ENCODE peak calls at places on chromosome 13, in four cellular contexts. One of them, this sample, is unnamed.

GRCh38 chr13:82407321-82407720 is 1475.0 kb downstream of the SLITRK1 start:
- DNase-seq in HepG2: no peak
- DNase-seq in K562: no peak
- DNase-seq in GM12878: no peak
- DNase-seq in this sample: no peak

GRCh38 chr13:19984430-19985218 is 26.1 kb downstream of the ZMYM2 start:
- DNase-seq in HepG2: peak; percentile 16
- DNase-seq in K562: no peak
- DNase-seq in GM12878: peak; percentile 50
- DNase-seq in this sample: no peak

GRCh38 chr13:80105350-80105749 is 235.6 kb downstream of the SPRY2 start:
- DNase-seq in HepG2: no peak
- DNase-seq in K562: no peak
- DNase-seq in GM12878: no peak
- DNase-seq in this sample: no peak

GRCh38 chr13:34733720-34734119 is 208.3 kb upstream of the NBEA start:
- DNase-seq in HepG2: no peak
- DNase-seq in K562: no peak
- DNase-seq in GM12878: no peak
- DNase-seq in this sample: no peak

GRCh38 chr13:83325454-83325853 is 556.8 kb downstream of the SLITRK1 start:
- DNase-seq in HepG2: no peak
- DNase-seq in K562: no peak
- DNase-seq in GM12878: no peak
- DNase-seq in this sample: no peak

GRCh38 chr13:93227906-93228801 is 1.5 kb downstream of the GPC6 start:
- DNase-seq in HepG2: peak; percentile 80
- DNase-seq in K562: peak; percentile 69
- DNase-seq in GM12878: no peak
- DNase-seq in this sample: peak; percentile 79

GRCh38 chr13:37175996-37176395 is 70.5 kb upstream of the CSNK1A1L start:
- DNase-seq in HepG2: no peak
- DNase-seq in K562: no peak
- DNase-seq in GM12878: no peak
- DNase-seq in this sample: no peak

GRCh38 chr13:26523007-26523406 is 34.5 kb upstream of the WASF3 start:
- DNase-seq in HepG2: no peak
- DNase-seq in K562: no peak
- DNase-seq in GM12878: no peak
- DNase-seq in this sample: no peak

GRCh38 chr13:63184693-63185092 is 1769.0 kb upstream of the PCDH20 start:
- DNase-seq in HepG2: peak; percentile 2
- DNase-seq in K562: no peak
- DNase-seq in GM12878: no peak
- DNase-seq in this sample: peak; percentile 62

GRCh38 chr13:24199016-24199415 is 38.5 kb downstream of the SPATA13 start:
- DNase-seq in HepG2: no peak
- DNase-seq in K562: no peak
- DNase-seq in GM12878: no peak
- DNase-seq in this sample: no peak

GRCh38 chr13:85347251-85347650 is 452.0 kb downstream of the SLITRK6 start:
- DNase-seq in HepG2: no peak
- DNase-seq in K562: no peak
- DNase-seq in GM12878: no peak
- DNase-seq in this sample: no peak

GRCh38 chr13:75088915-75089314 is 393.1 kb downstream of the TBC1D4 start:
- DNase-seq in HepG2: no peak
- DNase-seq in K562: no peak
- DNase-seq in GM12878: no peak
- DNase-seq in this sample: no peak

GRCh38 chr13:39777527-39778061 is 122.1 kb downstream of the COG6 start:
- DNase-seq in HepG2: no peak
- DNase-seq in K562: no peak
- DNase-seq in GM12878: no peak
- DNase-seq in this sample: no peak

GRCh38 chr13:30577381-30577780 is 40.3 kb upstream of the USPL1 start:
- DNase-seq in HepG2: peak; percentile 13
- DNase-seq in K562: no peak
- DNase-seq in GM12878: peak; percentile 72
- DNase-seq in this sample: no peak

GRCh38 chr13:32284927-32285632 is 30.1 kb downstream of the ZAR1L start:
- DNase-seq in HepG2: peak; percentile 68
- DNase-seq in K562: no peak
- DNase-seq in GM12878: no peak
- DNase-seq in this sample: no peak

GRCh38 chr13:96994030-96994848 is at the start of gene OXGR1:
- DNase-seq in HepG2: no peak
- DNase-seq in K562: peak; percentile 4
- DNase-seq in GM12878: no peak
- DNase-seq in this sample: peak; percentile 29

GRCh38 chr13:41917641-41918040 is 43.3 kb downstream of the VWA8 start:
- DNase-seq in HepG2: no peak
- DNase-seq in K562: no peak
- DNase-seq in GM12878: no peak
- DNase-seq in this sample: no peak

GRCh38 chr13:20494656-20495055 is 31.0 kb downstream of the CRYL1 start:
- DNase-seq in HepG2: no peak
- DNase-seq in K562: no peak
- DNase-seq in GM12878: no peak
- DNase-seq in this sample: no peak

GRCh38 chr13:33392794-33393371 is 107.3 kb upstream of the STARD13 start:
- DNase-seq in HepG2: no peak
- DNase-seq in K562: no peak
- DNase-seq in GM12878: no peak
- DNase-seq in this sample: no peak

GRCh38 chr13:78610381-78610883 is 7.1 kb upstream of the POU4F1 start:
- DNase-seq in HepG2: no peak
- DNase-seq in K562: no peak
- DNase-seq in GM12878: no peak
- DNase-seq in this sample: no peak

GRCh38 chr13:21683034-21683733 is 12.3 kb downstream of the FGF9 start:
- DNase-seq in HepG2: no peak
- DNase-seq in K562: no peak
- DNase-seq in GM12878: no peak
- DNase-seq in this sample: no peak

GRCh38 chr13:20664304-20664703 is 39.2 kb upstream of the IL17D start:
- DNase-seq in HepG2: no peak
- DNase-seq in K562: no peak
- DNase-seq in GM12878: no peak
- DNase-seq in this sample: no peak

GRCh38 chr13:48318714-48319457 is 15.3 kb downstream of the RB1 start:
- DNase-seq in HepG2: no peak
- DNase-seq in K562: no peak
- DNase-seq in GM12878: no peak
- DNase-seq in this sample: no peak

GRCh38 chr13:92390217-92390616 is 836.4 kb upstream of the GPC6 start:
- DNase-seq in HepG2: no peak
- DNase-seq in K562: no peak
- DNase-seq in GM12878: no peak
- DNase-seq in this sample: no peak

GRCh38 chr13:33367931-33368330 is 82.4 kb upstream of the STARD13 start:
- DNase-seq in HepG2: no peak
- DNase-seq in K562: no peak
- DNase-seq in GM12878: peak; percentile 23
- DNase-seq in this sample: no peak

GRCh38 chr13:33263976-33264619 is 21.5 kb downstream of the STARD13 start:
- DNase-seq in HepG2: no peak
- DNase-seq in K562: no peak
- DNase-seq in GM12878: no peak
- DNase-seq in this sample: no peak

GRCh38 chr13:47480121-47480520 is 521.0 kb downstream of the SUCLA2 start:
- DNase-seq in HepG2: no peak
- DNase-seq in K562: no peak
- DNase-seq in GM12878: no peak
- DNase-seq in this sample: no peak

GRCh38 chr13:46469064-46469463 is 82.0 kb upstream of the RUBCNL start:
- DNase-seq in HepG2: no peak
- DNase-seq in K562: no peak
- DNase-seq in GM12878: no peak
- DNase-seq in this sample: no peak

GRCh38 chr13:35941374-35941773 is 189.8 kb downstream of the DCLK1 start:
- DNase-seq in HepG2: no peak
- DNase-seq in K562: no peak
- DNase-seq in GM12878: no peak
- DNase-seq in this sample: no peak

GRCh38 chr13:48081739-48082138 is 13.2 kb downstream of the MED4 start:
- DNase-seq in HepG2: no peak
- DNase-seq in K562: no peak
- DNase-seq in GM12878: no peak
- DNase-seq in this sample: no peak

GRCh38 chr13:110017379-110017778 is 231.0 kb upstream of the IRS2 start:
- DNase-seq in HepG2: no peak
- DNase-seq in K562: no peak
- DNase-seq in GM12878: no peak
- DNase-seq in this sample: peak; percentile 15

GRCh38 chr13:106118996-106119395 is 416.5 kb downstream of the EFNB2 start:
- DNase-seq in HepG2: no peak
- DNase-seq in K562: no peak
- DNase-seq in GM12878: no peak
- DNase-seq in this sample: no peak

GRCh38 chr13:47917022-47917574 is 84.0 kb downstream of the SUCLA2 start:
- DNase-seq in HepG2: no peak
- DNase-seq in K562: no peak
- DNase-seq in GM12878: no peak
- DNase-seq in this sample: no peak

GRCh38 chr13:41746259-41746658 is 214.7 kb downstream of the VWA8 start:
- DNase-seq in HepG2: no peak
- DNase-seq in K562: no peak
- DNase-seq in GM12878: no peak
- DNase-seq in this sample: no peak

GRCh38 chr13:104920091-104920490 is 1615.4 kb downstream of the EFNB2 start:
- DNase-seq in HepG2: no peak
- DNase-seq in K562: no peak
- DNase-seq in GM12878: no peak
- DNase-seq in this sample: no peak

GRCh38 chr13:61777281-61777680 is 361.6 kb upstream of the PCDH20 start:
- DNase-seq in HepG2: no peak
- DNase-seq in K562: no peak
- DNase-seq in GM12878: no peak
- DNase-seq in this sample: no peak

GRCh38 chr13:29524176-29524575 is 71.3 kb downstream of the SLC7A1 start:
- DNase-seq in HepG2: no peak
- DNase-seq in K562: no peak
- DNase-seq in GM12878: no peak
- DNase-seq in this sample: no peak

GRCh38 chr13:26498524-26499208 is 58.8 kb upstream of the WASF3 start:
- DNase-seq in HepG2: no peak
- DNase-seq in K562: no peak
- DNase-seq in GM12878: no peak
- DNase-seq in this sample: no peak

GRCh38 chr13:43132228-43132627 is 108.8 kb downstream of the DNAJC15 start:
- DNase-seq in HepG2: peak; percentile 52
- DNase-seq in K562: no peak
- DNase-seq in GM12878: no peak
- DNase-seq in this sample: peak; percentile 41

GRCh38 chr13:28411859-28412353 is 83.0 kb downstream of the FLT1 start:
- DNase-seq in HepG2: no peak
- DNase-seq in K562: no peak
- DNase-seq in GM12878: no peak
- DNase-seq in this sample: no peak
- TF ChIP-seq CBFB in HepG2: no peak
- TF ChIP-seq CBFB in K562: no peak
- TF ChIP-seq CBFB in GM12878: no peak
- TF ChIP-seq CBFB in this sample: no peak

DNA sequence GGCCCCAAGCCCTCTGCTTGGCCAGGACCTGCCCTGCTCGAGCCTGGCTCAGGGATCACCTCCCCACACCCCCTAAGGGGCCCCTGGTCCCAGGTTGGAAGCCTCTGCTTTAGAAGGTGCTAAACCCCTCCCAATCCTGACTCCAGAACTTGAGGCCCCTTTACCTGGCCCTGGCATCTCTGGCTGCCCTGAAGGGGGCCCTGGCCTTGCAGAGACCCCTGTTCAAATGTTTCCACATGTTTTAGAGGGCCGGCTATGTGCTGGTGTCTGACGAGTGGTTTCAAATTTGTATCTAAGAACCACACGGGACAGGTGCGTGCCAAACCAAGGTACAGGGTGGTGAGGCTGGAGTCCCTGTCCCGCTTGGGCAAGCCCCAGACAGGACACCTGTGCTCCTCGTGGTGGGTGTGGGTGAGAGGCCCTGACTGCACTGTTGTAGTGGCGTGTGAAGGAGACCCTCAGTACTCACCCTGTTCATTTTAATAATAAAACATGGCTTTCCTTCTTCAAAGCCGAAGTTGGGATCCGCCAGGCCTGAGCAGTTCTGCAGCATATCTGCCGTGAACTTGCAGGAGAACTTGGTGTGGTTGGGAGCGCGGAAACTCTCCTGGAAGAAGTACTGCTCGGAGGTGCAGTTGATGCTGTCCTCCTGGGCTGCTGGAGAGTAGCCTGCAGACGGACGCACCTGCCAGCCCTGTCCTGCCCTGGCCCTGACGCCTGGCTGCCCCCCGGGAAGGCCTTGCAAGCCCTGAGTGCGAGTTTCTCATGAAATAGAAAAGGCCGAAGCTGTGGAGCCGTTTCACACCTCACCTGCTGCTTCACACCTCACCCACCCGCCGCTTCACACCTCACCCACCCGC is 5.4 kb downstream of the ATP4B start:
- DNase-seq in HepG2: no peak
- DNase-seq in K562: no peak
- DNase-seq in GM12878: no peak
- DNase-seq in this sample: peak; percentile 6
- TF ChIP-seq MAX in HepG2: no peak
- TF ChIP-seq MAX in K562: no peak
- TF ChIP-seq MAX in GM12878: no peak
- TF ChIP-seq MAX in this sample: no peak

GRCh38 chr13:91329736-91330135 is 17.8 kb upstream of the MIR17HG start:
- DNase-seq in HepG2: no peak
- DNase-seq in K562: no peak
- DNase-seq in GM12878: no peak
- DNase-seq in this sample: no peak
- TF ChIP-seq CBFB in HepG2: no peak
- TF ChIP-seq CBFB in K562: no peak
- TF ChIP-seq CBFB in GM12878: no peak
- TF ChIP-seq CBFB in this sample: no peak

DNA sequence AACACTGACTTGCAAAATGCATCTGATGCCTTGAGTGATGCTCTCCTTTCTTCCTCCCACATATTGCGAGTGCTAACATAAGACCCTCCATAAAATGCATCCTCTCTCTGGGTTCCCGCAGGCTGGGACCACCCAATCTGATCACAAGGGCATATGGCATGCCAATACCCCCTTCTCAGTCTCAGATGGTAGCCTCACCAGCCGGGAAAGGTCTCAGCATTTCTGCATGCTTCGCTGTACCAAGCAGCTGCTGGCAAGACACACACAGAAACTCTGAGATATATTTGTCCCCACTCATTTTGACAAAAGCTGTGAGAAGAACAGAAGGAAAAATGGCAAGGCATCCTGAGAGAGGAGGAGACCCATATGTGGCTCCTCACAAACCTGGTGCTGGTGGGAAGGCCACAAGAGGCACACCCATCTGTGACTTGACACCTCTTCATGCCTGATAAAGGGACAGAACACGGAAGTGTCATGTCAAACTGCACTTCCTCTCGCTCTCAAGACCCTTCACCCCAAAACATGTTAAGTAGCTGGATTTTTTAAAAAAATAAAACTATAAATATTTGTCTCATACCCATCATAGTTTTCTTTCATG is 36.6 kb upstream of the DOCK9 start:
- DNase-seq in HepG2: no peak
- DNase-seq in K562: no peak
- DNase-seq in GM12878: no peak
- DNase-seq in this sample: no peak
- TF ChIP-seq MAX in HepG2: no peak
- TF ChIP-seq MAX in K562: no peak
- TF ChIP-seq MAX in GM12878: no peak
- TF ChIP-seq MAX in this sample: no peak

This sample was measured in WTC11.